ENCODE peak calls at places on chromosomes 1 and 21, in five cellular contexts. H is activated CD8-positive, alpha-beta memory T cell treated with anti-CD3 and anti-CD28 coated beads for 24 hours; J is lung; A is activated CD4-positive, alpha-beta T cell treated with anti-CD3 and anti-CD28 coated beads, Interleukin-2, amount 50 U/mL, for 1 hour; Z is stimulated activated CD4-positive, alpha-beta T cell treated with anti-CD3 and anti-CD28 coated beads, Interleukin-12 subunit alpha, Interleukin-12 subunit beta, amount 100 ng/mL, for 4 hours. S is an unnamed sample.

GRCh38 chr1:94927405-94928175 is 680 bp upstream of the CNN3 start:
- DNase-seq in H (no peak), A (no peak), J (peak), Z (no peak), S (peak)

GRCh38 chr1:151898519-151898991 is 10.8 kb downstream of the THEM4 start:
- DNase-seq in Z (peak), A (peak), J (no peak), H (peak), S (no peak)

GRCh38 chr21:37751268-37751975 is 164.8 kb downstream of the KCNJ6 start:
- DNase-seq in Z (no peak), H (no peak), J (no peak), A (no peak), S (no peak)

GRCh38 chr1:219987325-219987724 is 59.0 kb upstream of the SLC30A10 start:
- DNase-seq in A (no peak), J (no peak), Z (no peak), H (no peak), S (no peak)

GRCh38 chr1:87474098-87474497 is 145.4 kb downstream of the LMO4 start:
- DNase-seq in J (no peak), H (no peak), A (no peak), Z (no peak), S (no peak)

GRCh38 chr21:27393726-27394125 is 426.8 kb upstream of the ADAMTS5 start:
- DNase-seq in Z (no peak), A (no peak), J (no peak), H (no peak), S (no peak)

GRCh38 chr1:27643626-27644368 is 8.8 kb upstream of the FGR start:
- DNase-seq in Z (peak), H (peak), A (peak), J (no peak), S (no peak)

GRCh38 chr1:91645031-91645430 is 144.4 kb downstream of the CDC7 start:
- DNase-seq in H (no peak), J (no peak), Z (no peak), A (no peak), S (no peak)

GRCh38 chr1:96926176-96926575 is 204.6 kb downstream of the PTBP2 start:
- DNase-seq in Z (no peak), H (no peak), J (no peak), A (no peak), S (peak)

GRCh38 chr1:228415853-228416216 is 826 bp downstream of the TRIM17 start:
- DNase-seq in A (no peak), Z (no peak), H (no peak), J (no peak), S (no peak)

GRCh38 chr1:113660053-113660452 is 99.2 kb downstream of the PHTF1 start:
- DNase-seq in A (no peak), J (no peak), Z (no peak), H (no peak), S (no peak)

GRCh38 chr1:8381618-8382017 is 63.7 kb downstream of the SLC45A1 start:
- DNase-seq in J (no peak), H (no peak), Z (no peak), A (no peak), S (no peak)

GRCh38 chr1:40662864-40663263 is 2.6 kb downstream of the RIMS3 start:
- DNase-seq in J (no peak), H (no peak), A (no peak), Z (no peak), S (peak)

GRCh38 chr1:77847621-77848080 is 40.8 kb upstream of the NEXN start:
- DNase-seq in J (no peak), H (peak), A (no peak), Z (no peak), S (no peak)

S was measured in NCI-H226.